ENCODE peak calls at places on chromosomes 16 and 17, in six cellular contexts. K is PC-3, O is GM23248, F is neural progenitor cell, R is GM23338, H is MM.1S. Z is an unnamed sample.
A peak's percentile ranks its signal among the peaks of the same experiment; 100 is the strongest.

GRCh38 chr16:82133798-82134197 is 36.2 kb downstream of the MPHOSPH6 start:
- DNase-seq in O (no peak), F (no peak), H (no peak), R (no peak), K (no peak), Z (no peak)

GRCh38 chr16:89633064-89633631 is 19.7 kb downstream of the DPEP1 start:
- DNase-seq in F (no peak), O (peak; percentile 96), R (no peak), H (no peak), K (peak; percentile 84), Z (peak; percentile 53)

GRCh38 chr16:75152635-75153034 is 4.3 kb downstream of the ZFP1 start:
- DNase-seq in R (no peak), K (no peak), O (no peak), H (no peak), F (no peak), Z (no peak)

GRCh38 chr17:27323538-27324212 is 29.8 kb downstream of the WSB1 start:
- DNase-seq in F (no peak), H (no peak), K (peak; percentile 66), R (peak; percentile 48), O (peak; percentile 72), Z (peak; percentile 77)

GRCh38 chr16:89974860-89975259 is 26.3 kb downstream of the DEF8 start:
- DNase-seq in R (no peak), F (no peak), K (no peak), O (no peak), H (no peak), Z (no peak)

GRCh38 chr17:80430446-80431245 is 15.7 kb downstream of the ENDOV start:
- DNase-seq in F (no peak), O (no peak), K (no peak), H (no peak), R (no peak), Z (no peak)

GRCh38 chr17:73653810-73654209 is 9.6 kb upstream of the SDK2 start:
- DNase-seq in F (no peak), O (no peak), H (no peak), K (no peak), R (no peak), Z (no peak)

GRCh38 chr17:36072431-36073121 is 8.5 kb downstream of the CCL18 start:
- DNase-seq in H (peak; percentile 35), F (peak; percentile 86), R (peak; percentile 90), K (peak; percentile 30), O (peak; percentile 55), Z (peak; percentile 2)

GRCh38 chr17:41917192-41917591 is 1.6 kb downstream of the ACLY start:
- DNase-seq in H (no peak), R (no peak), K (peak; percentile 12), O (peak; percentile 92), F (peak; percentile 29), Z (no peak)

GRCh38 chr16:57699899-57700298 is 5.3 kb downstream of the DRC7 start:
- DNase-seq in R (no peak), O (no peak), K (no peak), F (no peak), H (no peak), Z (no peak)
- H2AFZ ChIP-seq in R (no peak overlapping the region), O (no peak overlapping the region), K (no peak overlapping the region), F (no peak overlapping the region), H (no peak overlapping the region), Z (no peak overlapping the region)

GRCh38 chr17:44230139-44230695 is 10.7 kb upstream of the UBTF start:
- DNase-seq in F (no peak), O (no peak), R (no peak), H (no peak), K (no peak), Z (no peak)
- H3F3A ChIP-seq in F (no peaks in the 10 kb centered on the region), O (peaks cover 3% of the 10 kb centered on the region), R (no peaks in the 10 kb centered on the region), H (no peaks in the 10 kb centered on the region), K (no peaks in the 10 kb centered on the region), Z (peaks cover 15% of the 10 kb centered on the region)

GRCh38 chr16:1331712-1332617 is 1.5 kb upstream of the BAIAP3 start:
- DNase-seq in F (peak; percentile 85), O (peak; percentile 63), K (peak; percentile 55), H (peak; percentile 93), R (peak; percentile 99), Z (peak; percentile 82)
- TF ChIP-seq EZH2 in F (peak; percentile 34), O (peak; percentile 80), K (no peak), H (no peak), R (no peak), Z (no peak)

DNA sequence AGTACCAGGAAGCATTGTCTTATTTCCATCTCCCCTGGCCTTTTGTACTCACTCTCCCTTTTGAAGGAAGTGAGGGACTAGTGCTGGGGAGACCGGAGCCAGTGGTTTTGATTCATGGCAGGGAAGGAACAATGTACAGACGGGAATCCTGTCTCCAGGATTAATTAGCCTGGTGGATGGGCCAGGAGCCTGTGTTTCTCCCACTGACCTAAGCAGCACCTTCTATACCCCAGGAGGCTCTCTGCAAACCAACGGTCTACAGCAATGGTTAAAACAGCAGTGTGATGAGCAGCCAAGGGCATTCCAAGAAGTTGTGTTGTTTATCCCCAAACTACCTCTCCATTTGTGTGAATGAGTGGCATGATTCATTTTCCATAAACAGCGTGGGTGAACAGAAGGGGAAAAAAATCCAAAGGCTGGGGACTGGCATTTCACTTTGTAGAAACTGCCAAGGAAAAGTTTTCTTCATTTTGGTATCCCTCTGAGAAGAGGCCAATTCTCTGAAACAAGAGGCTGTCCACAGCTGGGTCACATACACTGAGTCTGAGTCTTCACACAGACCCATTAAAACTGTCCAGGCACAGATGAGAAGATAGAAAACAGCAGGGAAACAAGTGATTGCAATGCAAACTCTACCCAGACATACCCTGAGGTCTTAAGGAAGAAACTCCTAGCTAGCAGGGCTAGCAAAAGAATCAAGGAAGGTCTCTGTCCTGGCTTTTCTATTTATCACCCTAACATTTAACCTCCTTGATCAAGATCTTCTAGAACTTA is 18.1 kb downstream of the ANKFN1 start:
- DNase-seq in O (peak; percentile 49), R (no peak), K (no peak), F (no peak), H (no peak), Z (no peak)
- H2AFZ ChIP-seq in O (peak overlapping the region; percentile 17), R (peak overlapping the region; percentile 78), K (no peak overlapping the region), F (peak overlapping the region; percentile 42), H (no peak overlapping the region), Z (no peak overlapping the region)

GRCh38 chr17:31308935-31309334 is 4.9 kb downstream of the EVI2B start:
- DNase-seq in H (no peak), F (no peak), K (no peak), R (no peak), O (no peak), Z (no peak)

GRCh38 chr17:31308372-31308905 is 5.4 kb downstream of the EVI2B start:
- DNase-seq in R (no peak), H (no peak), O (no peak), F (no peak), K (no peak), Z (no peak)

GRCh38 chr17:31310260-31310659 is 3.6 kb downstream of the EVI2B start:
- DNase-seq in R (no peak), K (no peak), F (no peak), H (peak; percentile 53), O (no peak), Z (no peak)

GRCh38 chr17:31310877-31311276 is 3.0 kb downstream of the EVI2B start:
- DNase-seq in O (no peak), F (no peak), R (no peak), K (no peak), H (peak; percentile 84), Z (no peak)

DNA sequence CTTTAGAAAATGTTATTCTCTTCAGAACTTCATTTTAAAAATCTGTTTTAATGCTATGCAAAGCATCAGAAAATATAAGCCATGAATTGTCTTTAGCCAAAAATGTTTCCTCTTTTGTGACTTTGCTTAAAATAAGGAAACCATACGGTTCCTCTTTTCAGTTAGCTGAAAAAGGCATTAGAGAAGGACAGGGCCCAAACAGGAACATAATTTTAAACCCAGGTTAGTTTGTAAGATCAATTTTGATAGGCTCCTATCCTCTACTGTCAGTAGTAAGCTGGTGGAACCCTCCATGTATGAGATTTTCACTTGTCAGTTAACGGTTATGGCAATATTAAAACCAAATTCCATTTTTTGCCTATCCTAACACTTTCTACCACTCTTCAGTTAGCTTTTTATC is 4.3 kb downstream of the EVI2B start:
- DNase-seq in K (no peak), O (no peak), R (no peak), H (peak; percentile 23), F (no peak), Z (no peak)
- H3F3A ChIP-seq in K (no peaks in the 10 kb centered on the region), O (peaks cover 13% of the 10 kb centered on the region), R (no peaks in the 10 kb centered on the region), H (peaks cover 43% of the 10 kb centered on the region), F (no peaks in the 10 kb centered on the region), Z (peaks cover 20% of the 10 kb centered on the region)

DNA sequence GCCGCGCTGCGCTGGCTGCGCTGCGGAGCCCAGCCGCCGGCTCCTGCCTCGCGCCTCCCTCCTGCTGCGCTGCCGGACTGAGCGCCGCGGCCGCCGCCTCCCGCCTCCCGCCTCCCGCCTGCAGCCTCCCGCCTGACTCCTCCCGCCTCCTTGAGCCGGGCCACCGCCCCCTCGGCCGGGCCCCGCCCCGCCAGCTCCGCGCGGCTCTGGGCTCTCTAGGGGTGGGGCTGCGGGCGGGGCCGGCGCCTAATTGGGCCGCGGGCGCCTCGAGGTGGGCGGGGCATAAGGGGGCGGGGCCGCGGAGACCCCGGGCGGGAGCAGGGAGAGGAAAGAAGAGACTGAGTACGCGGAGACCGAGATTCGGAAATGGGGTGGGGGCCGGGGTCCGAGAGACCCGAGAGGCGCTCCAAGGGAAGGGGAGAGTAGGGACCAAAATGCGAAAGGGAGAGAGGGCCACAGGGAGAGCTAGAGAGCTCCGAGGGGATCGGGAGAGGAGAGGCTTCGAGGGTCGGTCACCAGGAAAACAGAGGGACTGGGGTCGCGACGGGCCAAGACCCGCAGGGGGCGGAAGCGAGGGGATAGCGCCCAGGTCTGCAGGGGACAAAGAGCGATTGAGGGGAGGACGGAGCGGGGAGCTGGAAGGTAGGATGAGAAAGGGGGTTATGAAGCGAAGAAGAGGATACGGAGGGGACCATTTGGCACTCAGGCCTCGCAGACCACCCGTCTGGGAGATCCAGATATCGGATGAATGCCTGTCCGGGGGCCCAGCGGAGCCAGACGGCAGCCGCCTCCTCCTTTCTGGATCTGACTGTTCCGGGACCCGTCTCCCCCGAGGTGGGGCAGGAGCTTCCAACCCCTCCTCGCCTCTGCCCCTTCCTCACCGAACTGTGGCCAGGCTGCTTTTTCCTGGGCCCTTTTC is at the start of gene C1QL1:
- DNase-seq in F (peak; percentile 98), K (peak; percentile 96), H (peak; percentile 90), O (peak; percentile 96), R (peak; percentile 96), Z (peak; percentile 63)
- TF ChIP-seq EZH2 in F (no peak), K (no peak), H (no peak), O (no peak), R (no peak), Z (no peak)

DNA sequence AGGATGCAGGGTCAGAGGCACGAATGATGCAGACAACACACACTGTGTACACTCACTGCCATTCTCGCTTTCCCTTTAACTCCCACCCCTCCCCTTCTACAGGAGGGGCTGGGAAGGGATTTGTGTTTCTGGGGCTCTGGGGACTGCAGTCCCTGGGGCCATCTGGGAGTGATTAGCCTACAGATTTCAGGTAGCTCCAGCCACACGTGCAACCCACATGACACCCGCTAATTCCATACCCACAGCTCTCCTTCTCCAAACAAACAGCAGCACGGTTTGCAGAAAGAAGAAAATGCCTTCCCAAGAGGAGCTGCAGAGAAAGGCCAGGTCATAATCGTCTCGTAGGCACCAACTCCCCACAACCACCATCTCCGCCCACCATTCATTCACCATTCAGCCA is 9.4 kb upstream of the SOX9 start:
- DNase-seq in R (no peak), F (peak; percentile 37), H (no peak), O (no peak), K (no peak), Z (no peak)
- H2AFZ ChIP-seq in R (peak overlapping the region; percentile 72), F (peak overlapping the region; percentile 72), H (no peak overlapping the region), O (peak overlapping the region; percentile 96), K (no peak overlapping the region), Z (no peak overlapping the region)

GRCh38 chr16:50227120-50227519 is 39.2 kb upstream of the ADCY7 start:
- DNase-seq in K (no peak), F (no peak), O (no peak), H (no peak), R (no peak), Z (no peak)
- H3F3A ChIP-seq in K (no peaks in the 10 kb centered on the region), F (peaks cover 3% of the 10 kb centered on the region), O (peaks cover 13% of the 10 kb centered on the region), H (no peaks in the 10 kb centered on the region), R (no peaks in the 10 kb centered on the region), Z (no peaks in the 10 kb centered on the region)

GRCh38 chr17:12973496-12974318 is 44.1 kb downstream of the ELAC2 start:
- DNase-seq in K (no peak), H (no peak), O (peak; percentile 39), F (peak; percentile 44), R (peak; percentile 69), Z (no peak)
- TF ChIP-seq EZH2 in K (no peak), H (no peak), O (no peak), F (peak; percentile 4), R (no peak), Z (no peak)